ENCODE peak calls at places on chromosomes 11 and 22, in five cellular contexts. Y is KG1, U is iPS-NIHi11, K is GM13977, Q is Peyer's patch. F is an unnamed sample.

GRCh38 chr22:26927841-26928240 is 270.5 kb downstream of the MIAT start:
- DNase-seq in Y (no peak), U (no peak), K (no peak), Q (no peak), F (no peak)

GRCh38 chr11:33790088-33790487 is 15.8 kb upstream of the FBXO3 start:
- DNase-seq in Y (no peak), U (no peak), K (no peak), Q (no peak), F (no peak)

GRCh38 chr22:40966683-40967082 is 15.5 kb downstream of the RBX1 start:
- DNase-seq in Y (no peak), U (no peak), K (no peak), Q (peak; percentile 27), F (peak; percentile 91)

GRCh38 chr11:71426413-71426812 is 21.8 kb downstream of the DHCR7 start:
- DNase-seq in Y (no peak), U (no peak), K (no peak), Q (no peak), F (no peak)

GRCh38 chr11:20880094-20880493 is 210.7 kb downstream of the NELL1 start:
- DNase-seq in Y (no peak), U (no peak), K (no peak), Q (no peak), F (no peak)

GRCh38 chr22:33271390-33272161 is 213.4 kb upstream of the SYN3 start:
- DNase-seq in Y (no peak), U (no peak), K (peak; percentile 64), Q (peak; percentile 51), F (no peak)

GRCh38 chr11:129323896-129324522 is 51.6 kb upstream of the BARX2 start:
- DNase-seq in Y (no peak), U (no peak), K (no peak), Q (no peak), F (no peak)

GRCh38 chr11:116787786-116788486 is at the start of gene ZPR1:
- DNase-seq in Y (peak; percentile 90), U (peak; percentile 91), K (peak; percentile 96), Q (peak; percentile 94), F (peak; percentile 88)

GRCh38 chr22:45053094-45053493 is 43.3 kb upstream of the PHF21B start:
- DNase-seq in Y (no peak), U (no peak), K (no peak), Q (no peak), F (no peak)

GRCh38 chr11:86608251-86608799 is 64.1 kb downstream of the ME3 start:
- DNase-seq in Y (peak; percentile 63), U (peak; percentile 61), K (peak; percentile 50), Q (peak; percentile 71), F (peak; percentile 66)

GRCh38 chr11:132590986-132591385 is 941.3 kb downstream of the OPCML start:
- DNase-seq in Y (no peak), U (no peak), K (no peak), Q (no peak), F (no peak)

GRCh38 chr11:128906185-128907065 is 15.3 kb downstream of the KCNJ5 start:
- DNase-seq in Y (no peak), U (no peak), K (no peak), Q (no peak), F (no peak)

GRCh38 chr11:94928146-94928995 is 45.0 kb downstream of the CWC15 start:
- DNase-seq in Y (peak; percentile 68), U (no peak), K (no peak), Q (no peak), F (no peak)

GRCh38 chr11:19864141-19865120 is 151.8 kb downstream of the NAV2 start:
- DNase-seq in Y (no peak), U (no peak), K (no peak), Q (no peak), F (no peak)

GRCh38 chr22:40485813-40486610 is 115.6 kb downstream of the SGSM3 start:
- DNase-seq in Y (no peak), U (no peak), K (no peak), Q (no peak), F (no peak)

GRCh38 chr11:33552756-33553155 is 147.9 kb downstream of the C11orf91 start:
- DNase-seq in Y (no peak), U (no peak), K (no peak), Q (no peak), F (no peak)

GRCh38 chr11:1081601-1082311 is 7.1 kb downstream of the MUC2 start:
- DNase-seq in Y (no peak), U (no peak), K (no peak), Q (no peak), F (no peak)

GRCh38 chr11:61362542-61362875 is 335 bp downstream of the TMEM138 start:
- DNase-seq in Y (no peak), U (peak; percentile 36), K (peak; percentile 51), Q (no peak), F (peak; percentile 81)

GRCh38 chr11:15072551-15073143 is 746 bp upstream of the CALCB start:
- DNase-seq in Y (no peak), U (no peak), K (no peak), Q (no peak), F (no peak)

F was measured in erythroblast.